ENCODE peak calls at places on chromosome 22, in four cellular contexts. X, H, O and N are unnamed samples.

GRCh38 chr22:17955611-17956379 is 68.6 kb downstream of the MICAL3 start:
- DNase-seq in X (no peak), H (no peak), O (no peak), N (no peak)

GRCh38 chr22:47164514-47165337 is 402.3 kb downstream of the TBC1D22A start:
- DNase-seq in X (no peak), H (no peak), O (no peak), N (no peak)

GRCh38 chr22:46415816-46416536 is 80.5 kb downstream of the TRMU start:
- DNase-seq in X (no peak), H (no peak), O (no peak), N (no peak)

GRCh38 chr22:17007257-17007656 is 765 bp downstream of the GAB4 start:
- DNase-seq in X (no peak), H (no peak), O (no peak), N (no peak)

GRCh38 chr22:26564672-26565071 is 25.3 kb downstream of the TPST2 start:
- DNase-seq in X (no peak), H (no peak), O (no peak), N (no peak)

GRCh38 chr22:46654927-46655595 is 34.9 kb downstream of the GRAMD4 start:
- DNase-seq in X (no peak), H (no peak), O (no peak), N (no peak)

GRCh38 chr22:26972281-26972680 is 314.9 kb downstream of the MIAT start:
- DNase-seq in X (no peak), H (no peak), O (no peak), N (no peak)

GRCh38 chr22:23400286-23400981 is 179.7 kb downstream of the IGLL1 start:
- DNase-seq in X (no peak), H (no peak), O (no peak), N (no peak)

GRCh38 chr22:28051787-28052356 is 132.8 kb upstream of the PITPNB start:
- DNase-seq in X (peak), H (peak), O (peak), N (peak)

GRCh38 chr22:20526628-20527355 is 19.4 kb downstream of the MED15 start:
- DNase-seq in X (peak), H (peak), O (peak), N (no peak)

GRCh38 chr22:28822930-28823481 is 22.6 kb upstream of the XBP1 start:
- DNase-seq in X (no peak), H (no peak), O (no peak), N (no peak)

GRCh38 chr22:28736296-28737155 is 5.1 kb downstream of the CHEK2 start:
- DNase-seq in X (no peak), H (no peak), O (no peak), N (no peak)

GRCh38 chr22:42682113-42682851 is 33.1 kb upstream of the CYB5R3 start:
- DNase-seq in X (no peak), H (no peak), O (no peak), N (no peak)

GRCh38 chr22:45210577-45211431 is 29.9 kb downstream of the KIAA0930 start:
- DNase-seq in X (peak), H (no peak), O (no peak), N (peak)

DNA sequence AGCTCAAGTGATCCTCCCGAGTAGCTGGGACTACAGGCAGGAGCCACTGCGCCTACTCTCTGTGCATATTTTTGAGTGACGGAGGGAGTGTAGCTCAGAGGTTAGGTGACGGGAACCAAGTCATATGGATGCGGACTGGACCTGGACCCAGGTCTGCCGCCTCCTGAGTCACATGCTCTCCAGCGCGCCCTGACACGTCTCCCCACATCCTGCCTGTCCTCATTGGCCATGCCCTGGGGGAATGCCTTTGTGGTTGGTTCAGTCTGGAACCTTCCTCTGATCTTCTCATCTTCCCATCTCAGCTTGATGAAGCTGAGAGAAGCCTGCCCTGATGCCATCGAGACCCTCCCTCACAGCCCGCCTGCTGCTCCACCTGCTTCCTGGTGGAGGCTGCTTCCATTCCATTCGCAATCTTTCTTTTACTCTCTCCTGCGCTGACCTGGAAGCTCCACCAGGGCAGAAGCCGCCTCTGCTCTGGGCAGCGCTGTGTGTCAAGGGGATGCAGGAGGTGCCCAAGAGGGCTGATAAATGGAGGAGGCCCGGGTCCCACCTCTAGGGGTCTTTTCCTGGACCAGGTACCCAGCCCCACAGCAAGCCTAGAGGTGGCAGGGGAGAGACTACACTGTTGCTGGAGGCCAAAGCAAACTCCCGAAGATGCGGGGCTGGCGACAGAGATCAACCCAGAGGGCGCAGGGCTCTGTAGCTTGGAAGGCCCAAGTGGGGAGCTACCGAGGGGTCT is 13.9 kb upstream of the BAIAP2L2 start:
- DNase-seq in X (no peak), H (no peak), O (no peak), N (no peak)
- TF ChIP-seq CTCF in X (peak), H (no peak), O (no peak), N (no peak)

GRCh38 chr22:31244943-31245451 is 32.9 kb downstream of the LIMK2 start:
- DNase-seq in X (no peak), H (no peak), O (no peak), N (no peak)
- TF ChIP-seq CTCF in X (no peak), H (no peak), O (no peak), N (no peak)

GRCh38 chr22:24555496-24556253 is at the start of gene SNRPD3:
- DNase-seq in X (peak), H (peak), O (peak), N (peak)
- TF ChIP-seq CTCF in X (peak), H (peak), O (no peak), N (no peak)

GRCh38 chr22:19505735-19506126 is 18.5 kb downstream of the CLDN5 start:
- DNase-seq in X (no peak), H (no peak), O (no peak), N (no peak)

GRCh38 chr22:19501897-19502447 is 22.2 kb downstream of the CLDN5 start:
- DNase-seq in X (no peak), H (no peak), O (no peak), N (no peak)

GRCh38 chr22:19504900-19505734 is 19.1 kb downstream of the CLDN5 start:
- DNase-seq in X (no peak), H (no peak), O (no peak), N (no peak)

GRCh38 chr22:19503367-19503766 is 20.8 kb downstream of the CLDN5 start:
- DNase-seq in X (no peak), H (no peak), O (no peak), N (no peak)

DNA sequence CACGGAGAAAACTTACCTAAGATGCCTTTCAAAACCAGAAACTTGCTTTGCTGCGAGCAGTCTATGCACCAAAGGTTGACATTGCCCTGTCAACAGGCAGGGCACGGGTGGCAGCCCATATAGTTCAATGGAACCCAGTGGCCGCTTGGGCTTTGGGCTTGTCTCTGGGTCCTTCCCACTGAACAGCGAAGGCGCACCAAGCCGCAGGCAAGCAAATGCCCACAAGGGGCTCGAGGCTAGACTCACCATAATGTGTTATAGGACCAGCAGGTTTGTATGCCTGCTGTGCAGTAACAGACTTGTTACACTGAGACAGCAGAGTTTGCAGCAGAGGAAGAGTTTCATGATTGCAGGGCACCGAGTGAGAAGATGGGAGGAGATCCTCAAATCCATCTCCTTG is 20.3 kb downstream of the CLDN5 start:
- DNase-seq in X (no peak), H (no peak), O (no peak), N (no peak)
- TF ChIP-seq CTCF in X (peak), H (peak), O (no peak), N (no peak)